ENCODE peak calls at places on chromosomes 5 and 9, in six cellular contexts. U is stimulated activated CD8-positive, alpha-beta memory T cell treated with anti-CD3 and anti-CD28 coated beads, Interleukin-4, amount 100 ng/mL, for 24 hours; G is Jurkat, Clone E6-1; P is NAMALWA; T is M059J; F is astrocyte of the spinal cord. X is an unnamed sample.

GRCh38 chr5:71481441-71481840 is 26.0 kb downstream of the BDP1 start:
- DNase-seq in T (no peak), G (no peak), F (no peak), P (no peak), U (no peak), X (no peak)

GRCh38 chr5:33379757-33380156 is 61.0 kb upstream of the TARS1 start:
- DNase-seq in G (peak), U (no peak), T (peak), F (no peak), P (peak), X (no peak)

GRCh38 chr9:4750021-4750673 is 9.1 kb upstream of the AK3 start:
- DNase-seq in G (no peak), T (peak), U (no peak), F (peak), P (peak), X (no peak)

GRCh38 chr5:135342227-135342859 is 56.7 kb downstream of the MACROH2A1 start:
- DNase-seq in U (no peak), F (no peak), G (no peak), P (no peak), T (no peak), X (no peak)

GRCh38 chr9:104772707-104773106 is 8.8 kb downstream of the NIPSNAP3B start:
- DNase-seq in P (peak), U (no peak), F (no peak), G (no peak), T (no peak), X (no peak)

GRCh38 chr9:97602430-97602829 is 30.7 kb downstream of the TSTD2 start:
- DNase-seq in U (no peak), T (no peak), G (no peak), F (no peak), P (no peak), X (no peak)

GRCh38 chr5:135071311-135071710 is 37.3 kb upstream of the PITX1 start:
- DNase-seq in G (no peak), F (no peak), U (no peak), P (no peak), T (no peak), X (no peak)

GRCh38 chr5:66307647-66308257 is 163.7 kb downstream of the SREK1 start:
- DNase-seq in F (peak), G (peak), U (no peak), P (peak), T (peak), X (peak)

GRCh38 chr9:78014776-78015175 is 16.8 kb downstream of the GNAQ start:
- DNase-seq in P (no peak), U (no peak), F (no peak), G (no peak), T (peak), X (no peak)

GRCh38 chr9:78622131-78622530 is 325.2 kb downstream of the PSAT1 start:
- DNase-seq in T (peak), G (no peak), U (no peak), P (no peak), F (peak), X (no peak)

GRCh38 chr9:133261103-133261752 is 13.8 kb downstream of the ABO start:
- DNase-seq in T (no peak), F (no peak), U (no peak), G (no peak), P (no peak), X (no peak)

GRCh38 chr5:55438931-55439477 is 95.8 kb downstream of the PLPP1 start:
- DNase-seq in U (no peak), G (no peak), T (peak), F (peak), P (no peak), X (no peak)

GRCh38 chr9:129094387-129095169 is 13.7 kb downstream of the DOLPP1 start:
- DNase-seq in F (no peak), T (no peak), U (no peak), G (no peak), P (no peak), X (no peak)

GRCh38 chr9:106177216-106177615 is 482.9 kb downstream of the TMEM38B start:
- DNase-seq in U (no peak), P (no peak), F (no peak), T (no peak), G (no peak), X (no peak)

GRCh38 chr9:69444021-69444420 is 119.0 kb downstream of the ENTREP1 start:
- DNase-seq in P (no peak), T (peak), U (no peak), G (no peak), F (peak), X (peak)

GRCh38 chr9:107750741-107751521 is 261.4 kb upstream of the KLF4 start:
- DNase-seq in T (peak), F (peak), U (no peak), G (no peak), P (no peak), X (peak)

GRCh38 chr9:130431536-130432303 is 13.0 kb upstream of the ASS1 start:
- DNase-seq in P (no peak), T (no peak), G (no peak), U (no peak), F (no peak), X (no peak)

GRCh38 chr9:503881-504852 is 289.5 kb downstream of the DOCK8 start:
- DNase-seq in T (peak), U (peak), P (peak), G (peak), F (peak), X (peak)

GRCh38 chr9:88184986-88185385 is 46.7 kb upstream of the SPATA31C2 start:
- DNase-seq in T (no peak), F (no peak), P (peak), G (no peak), U (no peak), X (no peak)